ENCODE peak calls at places on chromosomes 5 and 9, in six cellular contexts. One of them, this sample, is unnamed.

GRCh38 chr9:27528278-27528885 is 1.2 kb downstream of the MOB3B start:
- DNase-seq in RCC 7860: no peak
- DNase-seq in globus pallidus: peak; percentile 81
- DNase-seq in colonic mucosa: peak; percentile 92
- DNase-seq in testis: peak; percentile 89
- DNase-seq in NCI-H146: no peak
- DNase-seq in this sample: peak; percentile 71

GRCh38 chr5:159104058-159104651 is 4.4 kb upstream of the EBF1 start:
- DNase-seq in globus pallidus: no peak
- DNase-seq in NCI-H146: no peak
- DNase-seq in testis: peak; percentile 54
- DNase-seq in colonic mucosa: peak; percentile 31
- DNase-seq in RCC 7860: no peak
- DNase-seq in this sample: no peak

GRCh38 chr9:4048441-4048840 is 251.4 kb downstream of the GLIS3 start:
- DNase-seq in NCI-H146: no peak
- DNase-seq in RCC 7860: peak; percentile 17
- DNase-seq in testis: no peak
- DNase-seq in globus pallidus: peak; percentile 43
- DNase-seq in colonic mucosa: no peak
- DNase-seq in this sample: peak; percentile 24

GRCh38 chr9:127418037-127418471 is 6.1 kb upstream of the ZNF79 start:
- DNase-seq in NCI-H146: peak; percentile 19
- DNase-seq in colonic mucosa: no peak
- DNase-seq in RCC 7860: no peak
- DNase-seq in testis: peak; percentile 31
- DNase-seq in globus pallidus: no peak
- DNase-seq in this sample: no peak

GRCh38 chr5:162068412-162068811 is 839 bp downstream of the GABRG2 start:
- DNase-seq in RCC 7860: no peak
- DNase-seq in colonic mucosa: peak; percentile 16
- DNase-seq in NCI-H146: no peak
- DNase-seq in globus pallidus: no peak
- DNase-seq in testis: peak; percentile 64
- DNase-seq in this sample: no peak

GRCh38 chr9:76403352-76403751 is 9.1 kb upstream of the RFK start:
- DNase-seq in NCI-H146: peak; percentile 5
- DNase-seq in globus pallidus: no peak
- DNase-seq in colonic mucosa: no peak
- DNase-seq in testis: no peak
- DNase-seq in RCC 7860: peak; percentile 86
- DNase-seq in this sample: peak; percentile 17

GRCh38 chr5:14029185-14029584 is 84.7 kb upstream of the DNAH5 start:
- DNase-seq in colonic mucosa: no peak
- DNase-seq in testis: no peak
- DNase-seq in globus pallidus: no peak
- DNase-seq in RCC 7860: no peak
- DNase-seq in NCI-H146: no peak
- DNase-seq in this sample: no peak

GRCh38 chr9:35510745-35511428 is 21.0 kb downstream of the RUSC2 start:
- DNase-seq in RCC 7860: peak; percentile 98
- DNase-seq in NCI-H146: no peak
- DNase-seq in globus pallidus: no peak
- DNase-seq in colonic mucosa: peak; percentile 77
- DNase-seq in testis: peak; percentile 64
- DNase-seq in this sample: no peak